ENCODE peak calls at places on chromosomes 2 and 18, in five cellular contexts. One of them, this sample, is unnamed.
A peak's percentile ranks its signal among the peaks of the same experiment; 100 is the strongest.

GRCh38 chr2:72142743-72143440 is 4.8 kb downstream of the CYP26B1 start:
- DNase-seq in thoracic aorta: no peak
- DNase-seq in fibroblast of the aortic adventitia: no peak
- DNase-seq in astrocyte: no peak
- DNase-seq in heart right ventricle: peak; percentile 79
- DNase-seq in this sample: no peak

GRCh38 chr18:23291456-23292205 is 156.3 kb downstream of the CABLES1 start:
- DNase-seq in astrocyte: peak; percentile 92
- DNase-seq in thoracic aorta: no peak
- DNase-seq in fibroblast of the aortic adventitia: peak; percentile 91
- DNase-seq in heart right ventricle: no peak
- DNase-seq in this sample: no peak

GRCh38 chr2:149741646-149742045 is 154.1 kb upstream of the MMADHC start:
- DNase-seq in heart right ventricle: no peak
- DNase-seq in astrocyte: peak; percentile 93
- DNase-seq in fibroblast of the aortic adventitia: peak; percentile 81
- DNase-seq in thoracic aorta: no peak
- DNase-seq in this sample: peak; percentile 76

GRCh38 chr18:58310517-58310916 is 266.5 kb downstream of the NEDD4L start:
- DNase-seq in astrocyte: peak; percentile 56
- DNase-seq in thoracic aorta: no peak
- DNase-seq in fibroblast of the aortic adventitia: no peak
- DNase-seq in heart right ventricle: peak; percentile 42
- DNase-seq in this sample: peak; percentile 44

GRCh38 chr18:76395609-76396008 is 99.4 kb downstream of the ZNF516 start:
- DNase-seq in thoracic aorta: no peak
- DNase-seq in heart right ventricle: no peak
- DNase-seq in astrocyte: no peak
- DNase-seq in fibroblast of the aortic adventitia: no peak
- DNase-seq in this sample: no peak

GRCh38 chr2:173066887-173067676 is 8.6 kb upstream of the MAP3K20 start:
- DNase-seq in thoracic aorta: no peak
- DNase-seq in fibroblast of the aortic adventitia: no peak
- DNase-seq in heart right ventricle: no peak
- DNase-seq in astrocyte: no peak
- DNase-seq in this sample: no peak

GRCh38 chr2:46351388-46352141 is 54.4 kb downstream of the EPAS1 start:
- DNase-seq in thoracic aorta: no peak
- DNase-seq in fibroblast of the aortic adventitia: no peak
- DNase-seq in astrocyte: no peak
- DNase-seq in heart right ventricle: peak; percentile 57
- DNase-seq in this sample: no peak

GRCh38 chr2:9004338-9005204 is 1.1 kb upstream of the MBOAT2 start:
- DNase-seq in fibroblast of the aortic adventitia: peak; percentile 34
- DNase-seq in thoracic aorta: no peak
- DNase-seq in astrocyte: peak; percentile 74
- DNase-seq in heart right ventricle: no peak
- DNase-seq in this sample: no peak

GRCh38 chr18:50629148-50629631 is 69.3 kb downstream of the MAPK4 start:
- DNase-seq in fibroblast of the aortic adventitia: no peak
- DNase-seq in heart right ventricle: no peak
- DNase-seq in astrocyte: no peak
- DNase-seq in thoracic aorta: no peak
- DNase-seq in this sample: no peak

GRCh38 chr2:23563673-23564617 is 179.0 kb downstream of the KLHL29 start:
- DNase-seq in thoracic aorta: no peak
- DNase-seq in heart right ventricle: peak; percentile 62
- DNase-seq in fibroblast of the aortic adventitia: peak; percentile 75
- DNase-seq in astrocyte: peak; percentile 39
- DNase-seq in this sample: no peak

GRCh38 chr18:9835796-9836195 is 50.0 kb upstream of the TXNDC2 start:
- DNase-seq in astrocyte: peak; percentile 30
- DNase-seq in heart right ventricle: no peak
- DNase-seq in thoracic aorta: no peak
- DNase-seq in fibroblast of the aortic adventitia: no peak
- DNase-seq in this sample: no peak

GRCh38 chr18:34999734-35000397 is 41.3 kb upstream of the MAPRE2 start:
- DNase-seq in thoracic aorta: no peak
- DNase-seq in astrocyte: no peak
- DNase-seq in heart right ventricle: no peak
- DNase-seq in fibroblast of the aortic adventitia: no peak
- DNase-seq in this sample: peak; percentile 26

GRCh38 chr2:62495777-62496176 is 10.2 kb downstream of the TMEM17 start:
- DNase-seq in astrocyte: no peak
- DNase-seq in heart right ventricle: no peak
- DNase-seq in thoracic aorta: no peak
- DNase-seq in fibroblast of the aortic adventitia: no peak
- DNase-seq in this sample: no peak

GRCh38 chr18:25832008-25832604 is 258.3 kb downstream of the SS18 start:
- DNase-seq in thoracic aorta: no peak
- DNase-seq in fibroblast of the aortic adventitia: peak; percentile 48
- DNase-seq in heart right ventricle: peak; percentile 67
- DNase-seq in astrocyte: peak; percentile 36
- DNase-seq in this sample: no peak

GRCh38 chr2:11811036-11811654 is 64.7 kb downstream of the LPIN1 start:
- DNase-seq in thoracic aorta: no peak
- DNase-seq in fibroblast of the aortic adventitia: no peak
- DNase-seq in heart right ventricle: no peak
- DNase-seq in astrocyte: no peak
- DNase-seq in this sample: no peak

GRCh38 chr2:27703638-27704341 is 40.1 kb downstream of the SLC4A1AP start:
- DNase-seq in fibroblast of the aortic adventitia: peak; percentile 99
- DNase-seq in heart right ventricle: peak; percentile 70
- DNase-seq in thoracic aorta: peak; percentile 78
- DNase-seq in astrocyte: peak; percentile 81
- DNase-seq in this sample: no peak

GRCh38 chr2:113138428-113139322 is 11.3 kb downstream of the IL1RN start:
- DNase-seq in astrocyte: no peak
- DNase-seq in fibroblast of the aortic adventitia: peak; percentile 80
- DNase-seq in thoracic aorta: no peak
- DNase-seq in heart right ventricle: no peak
- DNase-seq in this sample: no peak

GRCh38 chr2:241659150-241659739 is 21.8 kb downstream of the ATG4B start:
- DNase-seq in thoracic aorta: no peak
- DNase-seq in astrocyte: peak; percentile 39
- DNase-seq in fibroblast of the aortic adventitia: peak; percentile 77
- DNase-seq in heart right ventricle: peak; percentile 36
- DNase-seq in this sample: peak; percentile 21

GRCh38 chr2:17058772-17059402 is 393.3 kb upstream of the CYRIA start:
- DNase-seq in heart right ventricle: no peak
- DNase-seq in astrocyte: no peak
- DNase-seq in fibroblast of the aortic adventitia: no peak
- DNase-seq in thoracic aorta: no peak
- DNase-seq in this sample: no peak

GRCh38 chr2:111236027-111236426 is 115.3 kb downstream of the BCL2L11 start:
- DNase-seq in astrocyte: no peak
- DNase-seq in thoracic aorta: no peak
- DNase-seq in heart right ventricle: peak; percentile 73
- DNase-seq in fibroblast of the aortic adventitia: no peak
- DNase-seq in this sample: no peak

GRCh38 chr2:207727256-207727655 is 15.8 kb downstream of the CCNYL1 start:
- DNase-seq in astrocyte: peak; percentile 30
- DNase-seq in heart right ventricle: no peak
- DNase-seq in thoracic aorta: no peak
- DNase-seq in fibroblast of the aortic adventitia: peak; percentile 60
- DNase-seq in this sample: no peak

GRCh38 chr2:151914989-151915628 is 86.9 kb upstream of the ARL5A start:
- DNase-seq in thoracic aorta: no peak
- DNase-seq in fibroblast of the aortic adventitia: no peak
- DNase-seq in astrocyte: no peak
- DNase-seq in heart right ventricle: peak; percentile 16
- DNase-seq in this sample: no peak

GRCh38 chr2:151918308-151918707 is 90.1 kb upstream of the ARL5A start:
- DNase-seq in fibroblast of the aortic adventitia: no peak
- DNase-seq in thoracic aorta: no peak
- DNase-seq in heart right ventricle: no peak
- DNase-seq in astrocyte: no peak
- DNase-seq in this sample: no peak

DNA sequence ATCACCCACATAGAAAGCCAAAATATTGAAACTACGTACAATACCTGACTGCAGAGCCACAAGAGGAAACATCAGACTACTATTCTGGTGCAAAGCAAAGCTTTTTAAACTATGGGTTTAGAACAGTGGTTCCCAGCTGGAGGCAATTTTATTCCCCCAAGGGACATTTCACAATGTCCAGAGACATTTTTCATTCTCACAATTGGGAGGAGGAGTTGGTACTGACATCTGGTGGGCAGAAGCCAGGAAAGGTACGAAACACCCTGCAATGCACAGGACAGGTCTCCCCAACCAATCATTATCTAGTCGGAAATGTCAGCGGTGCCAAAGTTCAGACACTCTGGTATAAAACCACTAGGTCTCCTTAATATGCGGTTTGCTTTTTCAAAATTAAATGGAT is 88.4 kb upstream of the ARL5A start:
- DNase-seq in thoracic aorta: no peak
- DNase-seq in astrocyte: no peak
- DNase-seq in heart right ventricle: no peak
- DNase-seq in fibroblast of the aortic adventitia: no peak
- DNase-seq in this sample: no peak
- TF ChIP-seq CTCF in thoracic aorta: no peak
- TF ChIP-seq CTCF in astrocyte: no peak
- TF ChIP-seq CTCF in heart right ventricle: no peak
- TF ChIP-seq CTCF in fibroblast of the aortic adventitia: no peak
- TF ChIP-seq CTCF in this sample: no peak

GRCh38 chr2:96144481-96145027 is 686 bp downstream of the DUSP2 start:
- DNase-seq in heart right ventricle: no peak
- DNase-seq in thoracic aorta: no peak
- DNase-seq in astrocyte: no peak
- DNase-seq in fibroblast of the aortic adventitia: no peak
- DNase-seq in this sample: no peak

GRCh38 chr2:96142217-96143113 is 2.8 kb downstream of the DUSP2 start:
- DNase-seq in heart right ventricle: peak; percentile 8
- DNase-seq in fibroblast of the aortic adventitia: no peak
- DNase-seq in thoracic aorta: no peak
- DNase-seq in astrocyte: no peak
- DNase-seq in this sample: no peak

GRCh38 chr2:96145028-96145939 is at the start of gene DUSP2:
- DNase-seq in heart right ventricle: peak; percentile 75
- DNase-seq in thoracic aorta: peak; percentile 39
- DNase-seq in astrocyte: peak; percentile 59
- DNase-seq in fibroblast of the aortic adventitia: peak; percentile 48
- DNase-seq in this sample: no peak

GRCh38 chr2:96143231-96143847 is 1.9 kb downstream of the DUSP2 start:
- DNase-seq in fibroblast of the aortic adventitia: no peak
- DNase-seq in thoracic aorta: no peak
- DNase-seq in astrocyte: no peak
- DNase-seq in heart right ventricle: no peak
- DNase-seq in this sample: no peak

DNA sequence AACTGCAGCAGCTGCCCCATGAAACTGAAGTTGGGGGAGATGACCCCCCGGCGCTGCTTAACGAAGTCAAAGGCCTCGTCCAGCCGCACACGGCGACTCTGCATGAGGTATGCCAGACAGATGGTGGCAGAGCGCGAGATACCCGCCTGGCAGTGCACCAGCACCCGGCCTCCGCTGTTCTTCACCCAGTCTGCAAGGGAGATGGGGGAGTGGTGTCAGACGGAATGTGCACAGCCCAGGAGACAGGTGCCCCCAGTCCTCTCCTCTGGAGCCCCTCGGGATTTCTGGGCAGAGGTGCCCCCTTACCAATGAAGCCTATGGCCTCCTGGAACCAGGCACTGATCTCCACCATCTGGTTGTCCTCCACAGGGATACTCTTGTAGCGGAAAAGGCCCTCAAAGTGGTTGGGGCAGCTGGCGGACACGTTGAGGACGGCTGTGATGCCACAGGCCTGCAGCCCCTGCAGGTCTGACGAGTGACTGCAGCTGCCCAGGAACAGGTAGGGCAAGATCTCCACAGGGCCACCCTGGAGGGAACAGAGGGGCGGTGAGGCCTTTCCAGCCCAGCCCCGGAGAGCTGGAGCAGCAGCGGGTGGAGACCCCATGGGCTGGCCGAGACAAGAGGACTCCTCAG is 1.3 kb downstream of the DUSP2 start:
- DNase-seq in thoracic aorta: no peak
- DNase-seq in heart right ventricle: no peak
- DNase-seq in fibroblast of the aortic adventitia: no peak
- DNase-seq in astrocyte: no peak
- DNase-seq in this sample: no peak
- H3K4me3 ChIP-seq in thoracic aorta: peak overlapping the region; percentile 77
- H3K4me3 ChIP-seq in heart right ventricle: peak overlapping the region; percentile 58
- H3K4me3 ChIP-seq in fibroblast of the aortic adventitia: no peak overlapping the region
- H3K4me3 ChIP-seq in astrocyte: peak overlapping the region; percentile 55
- H3K4me3 ChIP-seq in this sample: no peak overlapping the region

GRCh38 chr2:64204716-64205115 is 60.5 kb upstream of the PELI1 start:
- DNase-seq in fibroblast of the aortic adventitia: no peak
- DNase-seq in heart right ventricle: no peak
- DNase-seq in astrocyte: no peak
- DNase-seq in thoracic aorta: no peak
- DNase-seq in this sample: no peak
- TF ChIP-seq CTCF in fibroblast of the aortic adventitia: no peak
- TF ChIP-seq CTCF in heart right ventricle: no peak
- TF ChIP-seq CTCF in astrocyte: no peak
- TF ChIP-seq CTCF in thoracic aorta: no peak
- TF ChIP-seq CTCF in this sample: no peak

GRCh38 chr2:42792087-42792582 is 248 bp downstream of the HAAO start:
- DNase-seq in astrocyte: no peak
- DNase-seq in thoracic aorta: no peak
- DNase-seq in heart right ventricle: no peak
- DNase-seq in fibroblast of the aortic adventitia: no peak
- DNase-seq in this sample: no peak
- H3K4me3 ChIP-seq in astrocyte: peak overlapping the region; percentile 48
- H3K4me3 ChIP-seq in thoracic aorta: peak overlapping the region; percentile 86
- H3K4me3 ChIP-seq in heart right ventricle: peak overlapping the region; percentile 63
- H3K4me3 ChIP-seq in fibroblast of the aortic adventitia: peak overlapping the region; percentile 28
- H3K4me3 ChIP-seq in this sample: peak overlapping the region; percentile 43

DNA sequence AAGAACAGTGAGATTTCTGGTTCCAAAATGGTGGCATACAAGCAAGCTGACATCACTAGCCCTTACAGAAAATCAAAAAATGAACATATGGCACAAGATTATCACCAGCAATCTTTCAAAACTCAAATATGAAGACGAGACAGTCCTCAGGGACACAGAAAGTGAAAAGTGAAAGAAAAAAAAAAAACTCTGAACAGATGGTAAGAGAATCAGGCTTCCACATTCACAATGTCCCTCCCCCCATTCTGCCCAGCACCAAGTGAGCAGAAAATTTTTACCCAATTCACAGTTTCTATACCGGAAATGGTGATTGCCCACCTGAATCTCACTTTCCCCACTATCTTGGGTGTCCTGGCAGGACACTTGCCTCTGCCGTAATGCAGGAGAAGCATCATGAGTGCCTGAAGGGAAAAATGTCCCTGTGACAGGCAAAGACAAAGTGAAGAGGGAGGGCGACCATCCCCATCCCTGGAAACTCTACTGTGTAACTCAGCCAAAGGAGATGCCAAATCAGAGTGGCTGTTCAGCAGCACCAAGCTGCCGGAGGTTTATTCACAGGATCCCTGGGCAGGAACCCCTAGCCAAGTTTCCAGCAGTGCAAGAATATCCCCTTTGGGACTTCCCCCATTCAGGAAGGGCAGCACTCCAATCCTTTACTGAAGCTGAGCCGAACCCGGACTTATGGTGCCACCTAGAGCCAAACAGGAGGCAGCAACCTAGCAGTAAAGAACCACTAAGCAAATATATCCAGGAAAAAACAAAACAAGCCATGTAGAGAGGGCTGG is 312.2 kb downstream of the LRATD1 start:
- DNase-seq in astrocyte: peak; percentile 26
- DNase-seq in thoracic aorta: no peak
- DNase-seq in heart right ventricle: no peak
- DNase-seq in fibroblast of the aortic adventitia: peak; percentile 2
- DNase-seq in this sample: no peak
- TF ChIP-seq CTCF in astrocyte: peak; percentile 41
- TF ChIP-seq CTCF in thoracic aorta: no peak
- TF ChIP-seq CTCF in heart right ventricle: no peak
- TF ChIP-seq CTCF in fibroblast of the aortic adventitia: no peak
- TF ChIP-seq CTCF in this sample: peak; percentile 36

This sample was measured in kidney epithelial cell.